ENCODE peak calls at places on chromosome 1, in ten cellular contexts. One of them, this sample, is unnamed.

GRCh38 chr1:11841245-11842153 is 6.1 kb downstream of the NPPA start:
- DNase-seq in stimulated activated CD4-positive, alpha-beta T cell treated with anti-CD3 and anti-CD28 coated beads, Interleukin-1b, Interleukin-23, amount 100 ng/mL, for 4 hours: no peak
- DNase-seq in brain microvascular endothelial cell: no peak
- DNase-seq in NCI-H146: peak
- DNase-seq in NCI-H1694: no peak
- DNase-seq in glutamatergic neuron: no peak
- DNase-seq in stimulated activated CD8-positive, alpha-beta memory T cell treated with anti-CD3 and anti-CD28 coated beads, Interleukin-15, amount 100 ng/mL, for 24 hours: no peak
- DNase-seq in occipital lobe: no peak
- DNase-seq in T-cell: no peak
- DNase-seq in stomach: no peak
- DNase-seq in this sample: peak

GRCh38 chr1:213821943-213822334 is 165.8 kb upstream of the PROX1 start:
- DNase-seq in NCI-H146: no peak
- DNase-seq in stimulated activated CD8-positive, alpha-beta memory T cell treated with anti-CD3 and anti-CD28 coated beads, Interleukin-15, amount 100 ng/mL, for 24 hours: no peak
- DNase-seq in brain microvascular endothelial cell: no peak
- DNase-seq in glutamatergic neuron: no peak
- DNase-seq in occipital lobe: no peak
- DNase-seq in stimulated activated CD4-positive, alpha-beta T cell treated with anti-CD3 and anti-CD28 coated beads, Interleukin-1b, Interleukin-23, amount 100 ng/mL, for 4 hours: no peak
- DNase-seq in NCI-H1694: no peak
- DNase-seq in T-cell: no peak
- DNase-seq in stomach: no peak
- DNase-seq in this sample: no peak

GRCh38 chr1:169941982-169942830 is 48.5 kb upstream of the SCYL3 start:
- DNase-seq in glutamatergic neuron: no peak
- DNase-seq in NCI-H1694: no peak
- DNase-seq in stomach: no peak
- DNase-seq in NCI-H146: no peak
- DNase-seq in brain microvascular endothelial cell: no peak
- DNase-seq in stimulated activated CD8-positive, alpha-beta memory T cell treated with anti-CD3 and anti-CD28 coated beads, Interleukin-15, amount 100 ng/mL, for 24 hours: no peak
- DNase-seq in stimulated activated CD4-positive, alpha-beta T cell treated with anti-CD3 and anti-CD28 coated beads, Interleukin-1b, Interleukin-23, amount 100 ng/mL, for 4 hours: no peak
- DNase-seq in occipital lobe: no peak
- DNase-seq in T-cell: no peak
- DNase-seq in this sample: no peak

GRCh38 chr1:65939636-65940035 is 146.9 kb downstream of the PDE4B start:
- DNase-seq in T-cell: no peak
- DNase-seq in occipital lobe: no peak
- DNase-seq in stomach: no peak
- DNase-seq in brain microvascular endothelial cell: no peak
- DNase-seq in glutamatergic neuron: no peak
- DNase-seq in stimulated activated CD4-positive, alpha-beta T cell treated with anti-CD3 and anti-CD28 coated beads, Interleukin-1b, Interleukin-23, amount 100 ng/mL, for 4 hours: no peak
- DNase-seq in NCI-H146: no peak
- DNase-seq in NCI-H1694: no peak
- DNase-seq in stimulated activated CD8-positive, alpha-beta memory T cell treated with anti-CD3 and anti-CD28 coated beads, Interleukin-15, amount 100 ng/mL, for 24 hours: no peak
- DNase-seq in this sample: no peak

GRCh38 chr1:93489756-93490155 is 41.8 kb downstream of the FNBP1L start:
- DNase-seq in occipital lobe: no peak
- DNase-seq in stimulated activated CD8-positive, alpha-beta memory T cell treated with anti-CD3 and anti-CD28 coated beads, Interleukin-15, amount 100 ng/mL, for 24 hours: no peak
- DNase-seq in glutamatergic neuron: no peak
- DNase-seq in stimulated activated CD4-positive, alpha-beta T cell treated with anti-CD3 and anti-CD28 coated beads, Interleukin-1b, Interleukin-23, amount 100 ng/mL, for 4 hours: no peak
- DNase-seq in T-cell: no peak
- DNase-seq in NCI-H146: no peak
- DNase-seq in NCI-H1694: no peak
- DNase-seq in brain microvascular endothelial cell: no peak
- DNase-seq in stomach: no peak
- DNase-seq in this sample: no peak

GRCh38 chr1:34265396-34265795 is 88.7 kb downstream of the C1orf94 start:
- DNase-seq in NCI-H1694: no peak
- DNase-seq in stomach: no peak
- DNase-seq in stimulated activated CD8-positive, alpha-beta memory T cell treated with anti-CD3 and anti-CD28 coated beads, Interleukin-15, amount 100 ng/mL, for 24 hours: no peak
- DNase-seq in stimulated activated CD4-positive, alpha-beta T cell treated with anti-CD3 and anti-CD28 coated beads, Interleukin-1b, Interleukin-23, amount 100 ng/mL, for 4 hours: no peak
- DNase-seq in occipital lobe: no peak
- DNase-seq in glutamatergic neuron: no peak
- DNase-seq in brain microvascular endothelial cell: no peak
- DNase-seq in NCI-H146: no peak
- DNase-seq in T-cell: no peak
- DNase-seq in this sample: no peak

GRCh38 chr1:77655431-77655974 is 27.0 kb downstream of the ZZZ3 start:
- DNase-seq in glutamatergic neuron: no peak
- DNase-seq in NCI-H1694: no peak
- DNase-seq in brain microvascular endothelial cell: no peak
- DNase-seq in T-cell: no peak
- DNase-seq in occipital lobe: no peak
- DNase-seq in NCI-H146: peak
- DNase-seq in stimulated activated CD8-positive, alpha-beta memory T cell treated with anti-CD3 and anti-CD28 coated beads, Interleukin-15, amount 100 ng/mL, for 24 hours: no peak
- DNase-seq in stomach: no peak
- DNase-seq in stimulated activated CD4-positive, alpha-beta T cell treated with anti-CD3 and anti-CD28 coated beads, Interleukin-1b, Interleukin-23, amount 100 ng/mL, for 4 hours: no peak
- DNase-seq in this sample: no peak

GRCh38 chr1:218350022-218350525 is 4.9 kb downstream of the TGFB2 start:
- DNase-seq in occipital lobe: no peak
- DNase-seq in stimulated activated CD8-positive, alpha-beta memory T cell treated with anti-CD3 and anti-CD28 coated beads, Interleukin-15, amount 100 ng/mL, for 24 hours: no peak
- DNase-seq in stomach: no peak
- DNase-seq in stimulated activated CD4-positive, alpha-beta T cell treated with anti-CD3 and anti-CD28 coated beads, Interleukin-1b, Interleukin-23, amount 100 ng/mL, for 4 hours: no peak
- DNase-seq in T-cell: no peak
- DNase-seq in NCI-H1694: no peak
- DNase-seq in brain microvascular endothelial cell: no peak
- DNase-seq in glutamatergic neuron: no peak
- DNase-seq in NCI-H146: no peak
- DNase-seq in this sample: no peak

GRCh38 chr1:20665736-20666135 is 4.6 kb upstream of the DDOST start:
- DNase-seq in stimulated activated CD8-positive, alpha-beta memory T cell treated with anti-CD3 and anti-CD28 coated beads, Interleukin-15, amount 100 ng/mL, for 24 hours: no peak
- DNase-seq in brain microvascular endothelial cell: no peak
- DNase-seq in NCI-H1694: no peak
- DNase-seq in stomach: no peak
- DNase-seq in occipital lobe: no peak
- DNase-seq in T-cell: no peak
- DNase-seq in NCI-H146: no peak
- DNase-seq in glutamatergic neuron: no peak
- DNase-seq in stimulated activated CD4-positive, alpha-beta T cell treated with anti-CD3 and anti-CD28 coated beads, Interleukin-1b, Interleukin-23, amount 100 ng/mL, for 4 hours: no peak
- DNase-seq in this sample: no peak